ENCODE peak calls at places on chromosome 14, in eight cellular contexts. E is neural progenitor cell, H is aorta, D is heart right ventricle, R is A549, Z is IMR-90, M is psoas muscle, A is thyroid gland. K is an unnamed sample. For H3K4me1, the result is how much of the 10 kb centered on the place peaks cover.

GRCh38 chr14:33317675-33318074 is 379.0 kb downstream of the NPAS3 start:
- DNase-seq in E (no peak), H (no peak), D (no peak), R (no peak), Z (no peak), M (no peak), A (no peak), K (no peak)

GRCh38 chr14:88955470-88955869 is 131.0 kb downstream of the TTC8 start:
- DNase-seq in E (no peak), H (no peak), D (no peak), R (no peak), Z (no peak), M (no peak), A (no peak), K (no peak)

GRCh38 chr14:87306770-87307169 is 686.2 kb downstream of the GALC start:
- DNase-seq in E (no peak), H (no peak), D (no peak), R (no peak), Z (no peak), M (no peak), A (no peak), K (no peak)

GRCh38 chr14:88848571-88848970 is 24.1 kb downstream of the TTC8 start:
- DNase-seq in E (no peak), H (no peak), D (no peak), R (no peak), Z (peak), M (no peak), A (no peak), K (no peak)

GRCh38 chr14:89573399-89573657 is 156.3 kb upstream of the FOXN3 start:
- DNase-seq in E (no peak), H (no peak), D (no peak), R (no peak), Z (no peak), M (no peak), A (no peak), K (no peak)

GRCh38 chr14:74763803-74764531 is 851 bp downstream of the YLPM1 start:
- DNase-seq in E (peak), H (no peak), D (peak), R (no peak), Z (peak), M (no peak), A (peak), K (peak)

GRCh38 chr14:64919215-64919614 is 5.0 kb downstream of the CHURC1 start:
- DNase-seq in E (no peak), H (no peak), D (no peak), R (no peak), Z (no peak), M (no peak), A (no peak), K (no peak)

GRCh38 chr14:21105095-21105494 is 4.2 kb downstream of the TMEM253 start:
- DNase-seq in E (no peak), H (no peak), D (no peak), R (no peak), Z (no peak), M (no peak), A (no peak), K (no peak)

GRCh38 chr14:62739647-62740046 is 305.6 kb downstream of the KCNH5 start:
- DNase-seq in E (no peak), H (no peak), D (no peak), R (no peak), Z (no peak), M (no peak), A (no peak), K (no peak)

GRCh38 chr14:89400529-89400928 is 16.5 kb downstream of the FOXN3 start:
- DNase-seq in E (no peak), H (no peak), D (no peak), R (no peak), Z (no peak), M (no peak), A (no peak), K (no peak)

GRCh38 chr14:71438684-71439083 is 493.5 kb upstream of the RGS6 start:
- DNase-seq in E (no peak), H (no peak), D (no peak), R (no peak), Z (peak), M (no peak), A (peak), K (peak)

GRCh38 chr14:55103005-55103640 is 25.9 kb upstream of the LGALS3 start:
- DNase-seq in E (peak), H (peak), D (peak), R (peak), Z (peak), M (peak), A (peak), K (peak)

GRCh38 chr14:36797634-36798033 is 136.0 kb downstream of the PAX9 start:
- DNase-seq in E (no peak), H (no peak), D (no peak), R (no peak), Z (no peak), M (no peak), A (no peak), K (no peak)

GRCh38 chr14:51953996-51954395 is 35.4 kb upstream of the RTRAF start:
- DNase-seq in E (no peak), H (no peak), D (no peak), R (no peak), Z (no peak), M (no peak), A (no peak), K (no peak)

GRCh38 chr14:23121401-23121800 is 2.3 kb upstream of the CEBPE start:
- DNase-seq in E (peak), H (no peak), D (peak), R (no peak), Z (peak), M (peak), A (no peak), K (peak)

GRCh38 chr14:53093206-53093605 is 59.9 kb downstream of the DDHD1 start:
- DNase-seq in E (no peak), H (no peak), D (no peak), R (no peak), Z (peak), M (no peak), A (no peak), K (peak)

GRCh38 chr14:91356218-91356763 is 61.3 kb downstream of the CCDC88C start:
- DNase-seq in E (no peak), H (peak), D (no peak), R (no peak), Z (no peak), M (no peak), A (no peak), K (no peak)

GRCh38 chr14:96635850-96636249 is 133.7 kb downstream of the PAPOLA start:
- DNase-seq in E (no peak), H (no peak), D (no peak), R (no peak), Z (no peak), M (no peak), A (no peak), K (no peak)

GRCh38 chr14:66330916-66331315 is 155.3 kb upstream of the CCDC196 start:
- DNase-seq in E (no peak), H (no peak), D (no peak), R (no peak), Z (no peak), M (no peak), A (no peak), K (no peak)

GRCh38 chr14:39175445-39176262 is 600 bp downstream of the PNN start:
- DNase-seq in E (peak), H (no peak), D (no peak), R (peak), Z (peak), M (no peak), A (no peak), K (peak)

GRCh38 chr14:100077441-100077840 is 12.2 kb downstream of the EVL start:
- DNase-seq in E (no peak), H (no peak), D (no peak), R (no peak), Z (no peak), M (no peak), A (no peak), K (no peak)

GRCh38 chr14:100078997-100079561 is 13.9 kb downstream of the EVL start:
- DNase-seq in E (peak), H (no peak), D (no peak), R (no peak), Z (peak), M (no peak), A (no peak), K (no peak)

GRCh38 chr14:100078216-100078780 is 13.1 kb downstream of the EVL start:
- DNase-seq in E (peak), H (no peak), D (no peak), R (no peak), Z (no peak), M (no peak), A (no peak), K (no peak)

GRCh38 chr14:100080206-100080605 is 15.0 kb downstream of the EVL start:
- DNase-seq in E (no peak), H (no peak), D (no peak), R (no peak), Z (no peak), M (no peak), A (no peak), K (no peak)

DNA sequence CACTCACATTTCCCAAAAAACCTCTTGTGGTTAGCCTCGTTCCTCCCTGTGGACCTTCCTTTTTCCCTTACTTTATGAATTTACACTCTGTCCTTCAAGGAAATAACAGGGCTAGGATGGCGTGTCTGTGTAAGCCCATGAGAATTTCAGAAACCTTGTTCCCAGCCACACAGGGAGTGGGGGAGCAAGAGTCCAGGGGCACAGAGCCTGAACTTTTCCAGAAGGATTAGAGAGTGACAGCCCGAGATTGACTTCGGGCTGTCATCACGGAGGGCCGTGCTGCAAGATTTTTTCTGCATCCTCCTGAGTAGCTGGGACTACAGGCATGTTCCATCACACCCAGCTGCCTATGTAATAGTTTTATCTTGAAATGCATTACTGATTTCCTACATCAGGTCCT is 14.4 kb downstream of the EVL start:
- DNase-seq in E (no peak), H (no peak), D (no peak), R (no peak), Z (no peak), M (no peak), A (no peak), K (no peak)
- H3K4me1 ChIP-seq in E (under half), H (under half), D (under half), R (under half), Z (under half), M (under half), A (under half), K (under half)

GRCh38 chr14:73237219-73237785 is at the start of gene PAPLN:
- DNase-seq in E (peak), H (peak), D (no peak), R (peak), Z (no peak), M (peak), A (peak), K (peak)

GRCh38 chr14:73237786-73238261 is 518 bp downstream of the PAPLN start:
- DNase-seq in E (peak), H (peak), D (no peak), R (peak), Z (no peak), M (no peak), A (no peak), K (no peak)

GRCh38 chr14:73238262-73238852 is 1.1 kb downstream of the PAPLN start:
- DNase-seq in E (peak), H (peak), D (no peak), R (peak), Z (peak), M (no peak), A (no peak), K (peak)

GRCh38 chr14:73239463-73240241 is 2.3 kb downstream of the PAPLN start:
- DNase-seq in E (peak), H (peak), D (peak), R (no peak), Z (peak), M (peak), A (peak), K (peak)

GRCh38 chr14:73238941-73239340 is 1.6 kb downstream of the PAPLN start:
- DNase-seq in E (no peak), H (peak), D (no peak), R (no peak), Z (no peak), M (no peak), A (no peak), K (no peak)
- H3K4me1 ChIP-seq in E (half or more), H (under half), D (under half), R (under half), Z (under half), M (under half), A (half or more), K (under half)

GRCh38 chr14:29222671-29223268 is 456.2 kb downstream of the FOXG1 start:
- DNase-seq in E (no peak), H (no peak), D (no peak), R (no peak), Z (peak), M (no peak), A (no peak), K (peak)
- H3K4me1 ChIP-seq in E (under half), H (under half), D (under half), R (under half), Z (under half), M (under half), A (under half), K (under half)

GRCh38 chr14:105467249-105467941 is 7.2 kb upstream of the CRIP2 start:
- DNase-seq in E (no peak), H (no peak), D (no peak), R (no peak), Z (no peak), M (no peak), A (peak), K (no peak)
- H3K4me1 ChIP-seq in E (under half), H (under half), D (half or more), R (under half), Z (under half), M (under half), A (half or more), K (half or more)

DNA sequence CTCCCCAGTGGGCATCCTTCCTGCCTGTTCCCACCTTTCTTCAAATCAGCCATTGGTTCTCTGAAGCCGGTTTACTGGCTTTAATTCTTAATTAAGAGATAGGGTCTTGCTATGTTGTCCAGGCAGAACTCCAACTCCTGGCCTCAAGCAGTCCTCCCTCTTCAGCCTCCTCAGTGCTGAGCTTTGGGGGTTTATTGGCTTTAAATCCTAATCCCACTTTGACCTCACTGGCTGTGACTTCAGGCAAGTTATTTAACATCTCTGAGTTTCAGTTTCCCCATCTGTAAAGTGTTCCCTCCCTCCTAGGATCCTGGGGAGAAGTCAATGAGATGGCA is 2.1 kb upstream of the TRMT61A start:
- DNase-seq in E (no peak), H (no peak), D (no peak), R (no peak), Z (no peak), M (no peak), A (no peak), K (no peak)
- H3K4me1 ChIP-seq in E (under half), H (under half), D (under half), R (half or more), Z (under half), M (under half), A (under half), K (under half)

DNA sequence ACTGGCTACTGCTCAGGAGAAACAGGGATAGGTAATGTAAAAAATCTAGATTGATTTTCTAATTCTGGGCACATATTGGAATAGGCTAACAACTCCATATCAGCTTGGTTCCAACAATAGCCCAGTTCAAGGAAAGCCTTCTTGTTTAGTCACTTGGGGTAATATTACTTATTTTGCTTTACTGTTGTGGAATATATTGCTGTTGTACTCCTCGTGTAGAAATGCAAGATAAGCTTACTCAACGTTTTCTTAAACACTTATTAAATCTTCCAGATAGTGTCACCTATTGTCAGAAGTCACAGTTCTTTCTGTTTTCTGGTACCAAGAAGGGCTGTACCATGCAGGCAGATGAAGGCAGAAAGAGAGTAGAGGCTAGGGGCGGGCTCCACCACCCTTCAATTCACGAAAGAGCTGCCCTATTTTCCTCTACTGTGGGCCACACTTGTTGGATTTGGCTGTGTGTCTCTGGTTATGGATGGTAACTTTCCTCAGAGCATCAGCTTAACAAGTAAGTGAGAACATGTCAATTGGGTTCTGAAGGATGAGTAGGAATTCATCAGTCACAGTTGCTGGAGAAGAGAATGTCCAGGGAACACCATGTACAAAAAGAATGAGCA is 38.0 kb downstream of the CLMN start:
- DNase-seq in E (no peak), H (no peak), D (no peak), R (no peak), Z (no peak), M (no peak), A (no peak), K (no peak)
- H3K4me1 ChIP-seq in E (under half), H (under half), D (under half), R (under half), Z (under half), M (under half), A (under half), K (under half)

DNA sequence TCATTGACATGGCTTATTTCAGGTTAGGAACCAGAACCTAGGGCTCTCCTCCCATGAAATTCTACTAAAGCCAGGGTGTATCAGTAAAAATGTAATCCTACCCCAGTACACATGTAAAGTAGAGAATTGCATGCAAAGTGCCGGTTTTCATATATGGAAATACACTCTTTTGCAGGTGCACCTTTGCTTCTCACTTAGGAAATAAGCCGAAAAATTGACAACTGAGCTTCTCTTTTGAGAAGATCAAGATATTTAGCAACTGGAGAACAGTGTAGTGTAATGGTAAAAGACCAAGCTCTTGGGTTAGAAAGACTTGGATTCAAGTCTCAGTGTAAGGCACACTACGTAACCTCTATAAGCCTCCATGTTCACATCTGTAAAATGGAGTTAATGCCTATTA is 82.4 kb downstream of the SLC38A6 start:
- DNase-seq in E (no peak), H (no peak), D (no peak), R (no peak), Z (no peak), M (no peak), A (no peak), K (no peak)
- H3K4me1 ChIP-seq in E (under half), H (under half), D (under half), R (under half), Z (under half), M (under half), A (under half), K (under half)

DNA sequence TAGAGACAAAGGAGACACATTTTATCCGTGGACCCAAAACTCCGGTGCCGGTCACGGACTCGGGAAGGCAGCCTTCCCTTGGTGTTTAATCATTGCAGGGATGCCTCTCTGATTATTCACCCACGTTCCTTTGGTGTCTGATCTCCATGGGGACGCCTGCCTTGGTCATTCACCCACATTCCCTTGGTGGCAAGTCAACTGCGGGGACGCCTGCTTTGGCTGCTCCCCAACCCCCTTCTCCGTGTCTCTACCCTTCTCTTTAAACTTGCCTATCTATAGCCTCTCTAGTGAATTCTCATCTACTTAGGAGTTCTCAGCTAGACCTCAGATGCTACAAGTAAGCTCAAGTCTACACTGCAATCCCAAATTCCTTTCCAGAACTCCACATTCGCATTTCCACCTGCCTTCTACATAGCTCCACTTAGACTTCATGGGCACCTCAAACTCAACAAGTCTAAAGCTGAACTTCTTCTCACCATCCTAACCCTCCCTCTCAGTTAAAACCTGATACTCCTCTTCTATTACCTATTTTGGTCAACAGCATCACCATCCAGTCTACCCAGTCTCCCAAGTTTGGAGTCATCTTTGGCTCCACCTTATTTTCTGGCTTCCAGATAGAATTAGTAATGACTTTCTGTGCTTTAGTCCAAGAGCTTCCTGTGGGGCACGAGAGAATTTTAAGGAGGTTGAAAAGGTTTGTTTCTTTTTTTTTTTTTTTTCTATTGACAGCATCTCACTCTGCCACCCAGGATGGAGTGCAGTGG is 14.4 kb downstream of the SPTLC2 start:
- DNase-seq in E (no peak), H (no peak), D (no peak), R (no peak), Z (no peak), M (no peak), A (no peak), K (no peak)
- H3K4me1 ChIP-seq in E (under half), H (under half), D (under half), R (half or more), Z (under half), M (under half), A (under half), K (under half)

GRCh38 chr14:50229646-50230045 is 1.7 kb downstream of the SOS2 start:
- DNase-seq in E (no peak), H (no peak), D (no peak), R (no peak), Z (no peak), M (no peak), A (no peak), K (no peak)

GRCh38 chr14:50228313-50228712 is 3.1 kb downstream of the SOS2 start:
- DNase-seq in E (no peak), H (no peak), D (no peak), R (no peak), Z (no peak), M (no peak), A (no peak), K (no peak)

GRCh38 chr14:50222061-50222613 is 9.2 kb downstream of the SOS2 start:
- DNase-seq in E (no peak), H (no peak), D (no peak), R (no peak), Z (peak), M (no peak), A (no peak), K (no peak)

GRCh38 chr14:50225067-50225973 is 6.1 kb downstream of the SOS2 start:
- DNase-seq in E (no peak), H (no peak), D (peak), R (no peak), Z (peak), M (no peak), A (no peak), K (peak)

GRCh38 chr14:50225974-50226297 is 5.4 kb downstream of the SOS2 start:
- DNase-seq in E (peak), H (no peak), D (no peak), R (no peak), Z (no peak), M (no peak), A (no peak), K (no peak)
- H3K4me1 ChIP-seq in E (under half), H (under half), D (half or more), R (under half), Z (under half), M (half or more), A (under half), K (under half)